ENCODE peak calls at places on chromosomes 6 and 20, in seven cellular contexts. One of them, this sample, is unnamed.

GRCh38 chr6:79467716-79468115 is 69.5 kb downstream of the LCA5 start:
- DNase-seq in stomach: no peak
- DNase-seq in thoracic aorta: no peak
- DNase-seq in kidney epithelial cell: no peak
- DNase-seq in CD8-positive, alpha-beta T cell: no peak
- DNase-seq in ovary: no peak
- DNase-seq in heart left ventricle: no peak
- DNase-seq in this sample: no peak

GRCh38 chr6:119533603-119534279 is 184.2 kb upstream of the MAN1A1 start:
- DNase-seq in stomach: no peak
- DNase-seq in thoracic aorta: no peak
- DNase-seq in kidney epithelial cell: peak; percentile 19
- DNase-seq in CD8-positive, alpha-beta T cell: no peak
- DNase-seq in ovary: no peak
- DNase-seq in heart left ventricle: no peak
- DNase-seq in this sample: no peak

GRCh38 chr20:41697861-41698559 is 79.8 kb upstream of the CHD6 start:
- DNase-seq in stomach: no peak
- DNase-seq in thoracic aorta: no peak
- DNase-seq in kidney epithelial cell: no peak
- DNase-seq in CD8-positive, alpha-beta T cell: no peak
- DNase-seq in ovary: no peak
- DNase-seq in heart left ventricle: no peak
- DNase-seq in this sample: no peak

GRCh38 chr20:38764563-38765355 is 16.5 kb downstream of the ACTR5 start:
- DNase-seq in stomach: peak; percentile 60
- DNase-seq in thoracic aorta: no peak
- DNase-seq in kidney epithelial cell: peak; percentile 86
- DNase-seq in CD8-positive, alpha-beta T cell: peak; percentile 11
- DNase-seq in ovary: no peak
- DNase-seq in heart left ventricle: no peak
- DNase-seq in this sample: no peak

GRCh38 chr20:38162878-38163875 is 1.9 kb downstream of the TGM2 start:
- DNase-seq in stomach: no peak
- DNase-seq in thoracic aorta: no peak
- DNase-seq in kidney epithelial cell: no peak
- DNase-seq in CD8-positive, alpha-beta T cell: no peak
- DNase-seq in ovary: no peak
- DNase-seq in heart left ventricle: no peak
- DNase-seq in this sample: no peak

GRCh38 chr6:161319231-161319630 is 45.4 kb upstream of the AGPAT4 start:
- DNase-seq in stomach: no peak
- DNase-seq in thoracic aorta: no peak
- DNase-seq in kidney epithelial cell: no peak
- DNase-seq in CD8-positive, alpha-beta T cell: no peak
- DNase-seq in ovary: no peak
- DNase-seq in heart left ventricle: no peak
- DNase-seq in this sample: no peak

GRCh38 chr20:24493181-24493580 is 23.8 kb downstream of the SYNDIG1 start:
- DNase-seq in stomach: no peak
- DNase-seq in thoracic aorta: no peak
- DNase-seq in kidney epithelial cell: no peak
- DNase-seq in CD8-positive, alpha-beta T cell: no peak
- DNase-seq in ovary: no peak
- DNase-seq in heart left ventricle: no peak
- DNase-seq in this sample: no peak

GRCh38 chr20:3406481-3407425 is 716 bp downstream of the DNAAF9 start:
- DNase-seq in stomach: peak; percentile 34
- DNase-seq in thoracic aorta: no peak
- DNase-seq in kidney epithelial cell: no peak
- DNase-seq in CD8-positive, alpha-beta T cell: peak; percentile 8
- DNase-seq in ovary: peak; percentile 64
- DNase-seq in heart left ventricle: peak; percentile 56
- DNase-seq in this sample: no peak

GRCh38 chr6:106445508-106445878 is 85.0 kb downstream of the CRYBG1 start:
- DNase-seq in stomach: no peak
- DNase-seq in thoracic aorta: no peak
- DNase-seq in kidney epithelial cell: no peak
- DNase-seq in CD8-positive, alpha-beta T cell: no peak
- DNase-seq in ovary: no peak
- DNase-seq in heart left ventricle: no peak
- DNase-seq in this sample: no peak

GRCh38 chr20:39879296-39879695 is 809.7 kb downstream of the MAFB start:
- DNase-seq in stomach: no peak
- DNase-seq in thoracic aorta: no peak
- DNase-seq in kidney epithelial cell: no peak
- DNase-seq in CD8-positive, alpha-beta T cell: no peak
- DNase-seq in ovary: no peak
- DNase-seq in heart left ventricle: no peak
- DNase-seq in this sample: no peak

GRCh38 chr20:39878321-39878720 is 810.7 kb downstream of the MAFB start:
- DNase-seq in stomach: no peak
- DNase-seq in thoracic aorta: no peak
- DNase-seq in kidney epithelial cell: no peak
- DNase-seq in CD8-positive, alpha-beta T cell: no peak
- DNase-seq in ovary: no peak
- DNase-seq in heart left ventricle: no peak
- DNase-seq in this sample: no peak

GRCh38 chr20:39878809-39879208 is 810.2 kb downstream of the MAFB start:
- DNase-seq in stomach: no peak
- DNase-seq in thoracic aorta: no peak
- DNase-seq in kidney epithelial cell: no peak
- DNase-seq in CD8-positive, alpha-beta T cell: no peak
- DNase-seq in ovary: no peak
- DNase-seq in heart left ventricle: no peak
- DNase-seq in this sample: no peak

GRCh38 chr20:39877792-39878191 is 811.2 kb downstream of the MAFB start:
- DNase-seq in stomach: no peak
- DNase-seq in thoracic aorta: no peak
- DNase-seq in kidney epithelial cell: no peak
- DNase-seq in CD8-positive, alpha-beta T cell: no peak
- DNase-seq in ovary: no peak
- DNase-seq in heart left ventricle: no peak
- DNase-seq in this sample: no peak

DNA sequence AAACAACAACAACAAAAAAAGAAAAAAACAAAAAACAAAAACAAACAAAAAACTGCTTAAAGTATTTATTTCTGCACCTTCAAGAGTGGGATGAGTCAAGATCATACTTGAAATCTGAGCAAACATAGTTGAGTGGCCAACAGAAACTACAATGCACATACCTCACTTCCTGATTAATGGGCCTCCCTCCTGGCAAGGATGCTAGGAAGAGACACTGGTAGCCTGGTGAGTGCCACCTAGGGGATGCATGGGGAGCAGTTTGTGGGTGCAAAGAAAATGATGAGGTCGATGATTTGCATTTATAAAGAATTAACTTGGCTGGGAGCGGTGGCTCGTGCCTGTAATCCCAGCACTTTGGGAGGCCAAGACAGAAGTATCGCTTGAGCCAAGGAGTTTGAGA is 808.1 kb downstream of the MAFB start:
- DNase-seq in stomach: no peak
- DNase-seq in thoracic aorta: no peak
- DNase-seq in kidney epithelial cell: no peak
- DNase-seq in CD8-positive, alpha-beta T cell: no peak
- DNase-seq in ovary: no peak
- DNase-seq in heart left ventricle: no peak
- DNase-seq in this sample: no peak
- TF ChIP-seq CTCF in stomach: no peak
- TF ChIP-seq CTCF in thoracic aorta: no peak
- TF ChIP-seq CTCF in kidney epithelial cell: peak; percentile 12
- TF ChIP-seq CTCF in CD8-positive, alpha-beta T cell: no peak
- TF ChIP-seq CTCF in ovary: no peak
- TF ChIP-seq CTCF in heart left ventricle: no peak
- TF ChIP-seq CTCF in this sample: no peak

GRCh38 chr6:1124885-1125284 is 187.0 kb upstream of the FOXQ1 start:
- DNase-seq in stomach: no peak
- DNase-seq in thoracic aorta: no peak
- DNase-seq in kidney epithelial cell: no peak
- DNase-seq in CD8-positive, alpha-beta T cell: no peak
- DNase-seq in ovary: no peak
- DNase-seq in heart left ventricle: no peak
- DNase-seq in this sample: no peak

GRCh38 chr6:1122083-1122482 is 189.8 kb upstream of the FOXQ1 start:
- DNase-seq in stomach: no peak
- DNase-seq in thoracic aorta: no peak
- DNase-seq in kidney epithelial cell: no peak
- DNase-seq in CD8-positive, alpha-beta T cell: no peak
- DNase-seq in ovary: no peak
- DNase-seq in heart left ventricle: no peak
- DNase-seq in this sample: no peak

GRCh38 chr6:1123976-1124375 is 187.9 kb upstream of the FOXQ1 start:
- DNase-seq in stomach: no peak
- DNase-seq in thoracic aorta: no peak
- DNase-seq in kidney epithelial cell: no peak
- DNase-seq in CD8-positive, alpha-beta T cell: no peak
- DNase-seq in ovary: no peak
- DNase-seq in heart left ventricle: no peak
- DNase-seq in this sample: no peak

GRCh38 chr6:1125297-1125696 is 186.6 kb upstream of the FOXQ1 start:
- DNase-seq in stomach: no peak
- DNase-seq in thoracic aorta: no peak
- DNase-seq in kidney epithelial cell: no peak
- DNase-seq in CD8-positive, alpha-beta T cell: no peak
- DNase-seq in ovary: no peak
- DNase-seq in heart left ventricle: no peak
- DNase-seq in this sample: no peak

DNA sequence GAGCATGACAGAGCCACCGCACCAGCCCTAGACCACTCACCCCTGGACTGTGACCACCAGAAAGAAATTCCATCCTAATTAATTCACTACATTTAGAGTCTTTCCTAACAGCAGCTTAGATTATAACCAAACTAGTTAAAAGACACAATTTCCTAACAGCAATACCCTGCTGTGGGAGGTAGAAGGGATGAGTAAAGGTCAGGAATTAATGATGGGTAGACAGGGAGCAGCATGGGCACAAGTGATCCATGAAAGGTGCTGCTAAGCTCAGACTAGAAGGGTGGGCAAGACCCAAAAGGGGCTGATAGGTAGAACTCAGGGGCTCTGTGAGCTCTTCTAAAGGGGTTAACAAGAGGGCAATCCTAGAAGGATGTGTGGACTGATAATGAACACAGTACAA is 188.5 kb upstream of the FOXQ1 start:
- DNase-seq in stomach: no peak
- DNase-seq in thoracic aorta: no peak
- DNase-seq in kidney epithelial cell: no peak
- DNase-seq in CD8-positive, alpha-beta T cell: no peak
- DNase-seq in ovary: no peak
- DNase-seq in heart left ventricle: no peak
- DNase-seq in this sample: no peak
- TF ChIP-seq CTCF in stomach: no peak
- TF ChIP-seq CTCF in thoracic aorta: no peak
- TF ChIP-seq CTCF in kidney epithelial cell: no peak
- TF ChIP-seq CTCF in CD8-positive, alpha-beta T cell: no peak
- TF ChIP-seq CTCF in ovary: no peak
- TF ChIP-seq CTCF in heart left ventricle: no peak
- TF ChIP-seq CTCF in this sample: no peak

GRCh38 chr6:48916523-48917050 is 546.5 kb downstream of the MMUT start:
- DNase-seq in stomach: no peak
- DNase-seq in thoracic aorta: no peak
- DNase-seq in kidney epithelial cell: no peak
- DNase-seq in CD8-positive, alpha-beta T cell: no peak
- DNase-seq in ovary: no peak
- DNase-seq in heart left ventricle: no peak
- DNase-seq in this sample: no peak

GRCh38 chr6:48917233-48917632 is 545.8 kb downstream of the MMUT start:
- DNase-seq in stomach: no peak
- DNase-seq in thoracic aorta: no peak
- DNase-seq in kidney epithelial cell: no peak
- DNase-seq in CD8-positive, alpha-beta T cell: no peak
- DNase-seq in ovary: no peak
- DNase-seq in heart left ventricle: no peak
- DNase-seq in this sample: no peak

GRCh38 chr6:48919555-48919954 is 543.5 kb downstream of the MMUT start:
- DNase-seq in stomach: no peak
- DNase-seq in thoracic aorta: no peak
- DNase-seq in kidney epithelial cell: no peak
- DNase-seq in CD8-positive, alpha-beta T cell: no peak
- DNase-seq in ovary: no peak
- DNase-seq in heart left ventricle: no peak
- DNase-seq in this sample: no peak

GRCh38 chr6:48912503-48912902 is 550.5 kb downstream of the MMUT start:
- DNase-seq in stomach: no peak
- DNase-seq in thoracic aorta: no peak
- DNase-seq in kidney epithelial cell: no peak
- DNase-seq in CD8-positive, alpha-beta T cell: no peak
- DNase-seq in ovary: no peak
- DNase-seq in heart left ventricle: no peak
- DNase-seq in this sample: no peak

DNA sequence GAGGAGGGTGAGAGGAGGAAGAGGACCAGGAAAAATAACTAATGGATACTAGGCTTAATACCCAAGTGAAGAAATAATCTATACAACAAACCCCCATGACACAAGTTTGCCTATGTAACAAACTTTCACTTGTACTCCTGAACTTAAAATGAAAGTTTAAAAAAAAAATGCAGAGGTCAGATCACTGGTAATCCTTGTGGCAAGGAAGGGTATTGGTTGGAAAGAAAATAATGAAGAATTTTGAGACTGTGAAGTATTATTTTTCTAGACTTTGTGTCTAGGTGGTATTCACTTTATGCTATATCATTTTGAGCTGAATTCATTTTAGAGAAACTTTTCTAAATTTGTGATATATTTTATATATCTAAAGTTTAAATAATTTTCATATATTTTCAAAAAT is 547.5 kb downstream of the MMUT start:
- DNase-seq in stomach: no peak
- DNase-seq in thoracic aorta: no peak
- DNase-seq in kidney epithelial cell: no peak
- DNase-seq in CD8-positive, alpha-beta T cell: no peak
- DNase-seq in ovary: no peak
- DNase-seq in heart left ventricle: no peak
- DNase-seq in this sample: no peak
- TF ChIP-seq CTCF in stomach: no peak
- TF ChIP-seq CTCF in thoracic aorta: no peak
- TF ChIP-seq CTCF in kidney epithelial cell: no peak
- TF ChIP-seq CTCF in CD8-positive, alpha-beta T cell: no peak
- TF ChIP-seq CTCF in ovary: no peak
- TF ChIP-seq CTCF in heart left ventricle: peak; percentile 6
- TF ChIP-seq CTCF in this sample: no peak

GRCh38 chr20:32236819-32237218 is 29.1 kb downstream of the POFUT1 start:
- DNase-seq in stomach: no peak
- DNase-seq in thoracic aorta: no peak
- DNase-seq in kidney epithelial cell: no peak
- DNase-seq in CD8-positive, alpha-beta T cell: no peak
- DNase-seq in ovary: no peak
- DNase-seq in heart left ventricle: no peak
- DNase-seq in this sample: no peak

GRCh38 chr20:32238483-32239425 is 31.1 kb downstream of the POFUT1 start:
- DNase-seq in stomach: no peak
- DNase-seq in thoracic aorta: no peak
- DNase-seq in kidney epithelial cell: no peak
- DNase-seq in CD8-positive, alpha-beta T cell: no peak
- DNase-seq in ovary: no peak
- DNase-seq in heart left ventricle: no peak
- DNase-seq in this sample: no peak

GRCh38 chr20:32237419-32237818 is 29.7 kb downstream of the POFUT1 start:
- DNase-seq in stomach: no peak
- DNase-seq in thoracic aorta: no peak
- DNase-seq in kidney epithelial cell: no peak
- DNase-seq in CD8-positive, alpha-beta T cell: no peak
- DNase-seq in ovary: no peak
- DNase-seq in heart left ventricle: no peak
- DNase-seq in this sample: no peak

GRCh38 chr20:32241807-32242206 is 34.1 kb downstream of the POFUT1 start:
- DNase-seq in stomach: no peak
- DNase-seq in thoracic aorta: no peak
- DNase-seq in kidney epithelial cell: no peak
- DNase-seq in CD8-positive, alpha-beta T cell: no peak
- DNase-seq in ovary: no peak
- DNase-seq in heart left ventricle: no peak
- DNase-seq in this sample: no peak

GRCh38 chr20:32240220-32240619 is 32.5 kb downstream of the POFUT1 start:
- DNase-seq in stomach: no peak
- DNase-seq in thoracic aorta: no peak
- DNase-seq in kidney epithelial cell: no peak
- DNase-seq in CD8-positive, alpha-beta T cell: no peak
- DNase-seq in ovary: no peak
- DNase-seq in heart left ventricle: no peak
- DNase-seq in this sample: no peak
- TF ChIP-seq CTCF in stomach: no peak
- TF ChIP-seq CTCF in thoracic aorta: no peak
- TF ChIP-seq CTCF in kidney epithelial cell: peak; percentile 3
- TF ChIP-seq CTCF in CD8-positive, alpha-beta T cell: no peak
- TF ChIP-seq CTCF in ovary: no peak
- TF ChIP-seq CTCF in heart left ventricle: no peak
- TF ChIP-seq CTCF in this sample: no peak